ENCODE peak calls at places on chromosomes 2 and 18, in five cellular contexts. S, I, Y, B and A are unnamed samples.

GRCh38 chr18:32767400-32767799 is 5.4 kb downstream of the KLHL14 start:
- DNase-seq in S (no peak), I (no peak), Y (no peak), B (no peak), A (no peak)

GRCh38 chr2:75221872-75222271 is 22.6 kb upstream of the TACR1 start:
- DNase-seq in S (no peak), I (no peak), Y (no peak), B (no peak), A (no peak)

GRCh38 chr2:62706721-62707516 is 1.4 kb downstream of the EHBP1 start:
- DNase-seq in S (peak; percentile 25), I (no peak), Y (no peak), B (no peak), A (no peak)

GRCh38 chr2:200772620-200773019 is 39.1 kb upstream of the BZW1 start:
- DNase-seq in S (no peak), I (no peak), Y (no peak), B (no peak), A (no peak)

GRCh38 chr2:71926860-71927756 is 220.6 kb downstream of the CYP26B1 start:
- DNase-seq in S (peak; percentile 15), I (no peak), Y (no peak), B (no peak), A (no peak)

GRCh38 chr2:133266075-133266925 is 302.0 kb downstream of the NCKAP5 start:
- DNase-seq in S (no peak), I (no peak), Y (no peak), B (peak; percentile 63), A (no peak)

GRCh38 chr2:199405241-199405640 is 52.5 kb downstream of the SATB2 start:
- DNase-seq in S (no peak), I (no peak), Y (no peak), B (no peak), A (no peak)

GRCh38 chr2:214492152-214492551 is 81.3 kb downstream of the VWC2L start:
- DNase-seq in S (no peak), I (no peak), Y (no peak), B (no peak), A (no peak)

GRCh38 chr2:171087547-171087946 is 73.1 kb downstream of the TLK1 start:
- DNase-seq in S (no peak), I (no peak), Y (no peak), B (no peak), A (no peak)

GRCh38 chr2:225100269-225100668 is 58.0 kb upstream of the DOCK10 start:
- DNase-seq in S (no peak), I (no peak), Y (no peak), B (no peak), A (no peak)

GRCh38 chr2:27049422-27050280 is 1.8 kb upstream of the AGBL5 start:
- DNase-seq in S (peak; percentile 51), I (peak; percentile 71), Y (no peak), B (peak; percentile 89), A (peak; percentile 66)

GRCh38 chr2:118431586-118431985 is 343.3 kb downstream of the INSIG2 start:
- DNase-seq in S (no peak), I (no peak), Y (no peak), B (no peak), A (no peak)

GRCh38 chr2:70678576-70679143 is 89.3 kb downstream of the ADD2 start:
- DNase-seq in S (no peak), I (peak; percentile 50), Y (no peak), B (no peak), A (peak; percentile 39)

GRCh38 chr2:2890901-2891300 is 486.7 kb downstream of the EIPR1 start:
- DNase-seq in S (no peak), I (no peak), Y (no peak), B (no peak), A (no peak)

GRCh38 chr18:23071285-23071684 is 64.0 kb upstream of the CABLES1 start:
- DNase-seq in S (peak; percentile 44), I (peak; percentile 74), Y (no peak), B (peak; percentile 78), A (peak; percentile 63)

GRCh38 chr2:186827426-186827825 is 21.5 kb downstream of the ZSWIM2 start:
- DNase-seq in S (no peak), I (no peak), Y (no peak), B (no peak), A (no peak)
- H3K4me3 ChIP-seq in S (no peak overlapping the region), I (no peak overlapping the region), Y (no peak overlapping the region), B (no peak overlapping the region), A (no peak overlapping the region)

DNA sequence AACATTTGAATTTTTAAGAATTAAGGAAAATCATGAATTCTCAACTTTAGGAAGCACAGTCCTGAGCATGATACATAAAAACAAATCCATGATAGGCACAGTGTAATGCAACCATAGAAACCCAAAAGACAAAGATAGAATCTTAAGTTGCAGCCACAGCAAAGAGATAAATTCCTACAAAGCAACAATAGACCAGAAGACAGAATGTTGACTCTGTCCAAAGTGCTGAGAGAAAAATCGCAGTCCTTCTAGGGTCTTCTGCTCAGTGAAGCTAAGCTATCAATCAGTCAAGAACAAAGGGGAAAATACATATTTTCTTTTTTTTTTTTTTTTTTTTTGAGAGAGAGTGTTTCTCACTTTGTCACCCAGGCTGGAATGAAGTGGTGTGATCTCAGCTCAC is 22.0 kb upstream of the FHOD3 start:
- DNase-seq in S (no peak), I (no peak), Y (no peak), B (no peak), A (no peak)
- TF ChIP-seq CTCF in S (no peak), I (no peak), Y (no peak), B (no peak), A (no peak)

DNA sequence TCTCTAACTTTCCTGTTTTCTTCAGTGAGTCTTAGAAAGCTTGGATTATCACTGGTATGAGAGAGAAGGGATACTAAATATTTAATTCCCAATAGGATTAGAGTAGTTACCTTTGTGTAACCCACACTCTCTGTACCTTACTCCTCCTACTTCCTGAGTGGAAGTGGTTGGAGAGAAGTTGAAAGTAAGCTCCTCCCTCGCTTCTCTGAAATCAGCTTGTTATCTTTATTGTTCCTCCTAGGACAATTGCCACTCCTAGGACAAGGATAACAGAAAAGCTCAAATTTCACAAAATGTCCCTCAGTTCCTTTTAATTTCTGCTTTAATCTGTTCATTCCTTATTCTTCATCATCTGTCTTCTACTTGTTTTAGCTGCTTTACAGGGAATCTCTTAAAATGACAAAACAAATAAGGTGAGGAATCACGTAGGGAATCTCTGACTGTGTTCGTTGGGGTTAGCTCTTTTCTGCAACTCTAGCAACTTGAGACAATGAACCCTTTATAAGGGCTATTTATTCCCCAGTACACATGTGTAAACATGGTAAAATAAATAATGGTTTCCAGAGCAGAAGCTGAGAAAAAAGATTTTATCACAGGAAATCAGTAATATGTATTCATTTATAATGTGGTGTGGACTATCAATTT is 8.6 kb downstream of the ITPRID2 start:
- DNase-seq in S (no peak), I (no peak), Y (no peak), B (no peak), A (no peak)
- H3K4me1 ChIP-seq in S (no peaks in the 10 kb centered on the region), I (peaks cover 64% of the 10 kb centered on the region), Y (peaks cover 41% of the 10 kb centered on the region), B (peaks cover 7% of the 10 kb centered on the region), A (peaks cover 9% of the 10 kb centered on the region)

DNA sequence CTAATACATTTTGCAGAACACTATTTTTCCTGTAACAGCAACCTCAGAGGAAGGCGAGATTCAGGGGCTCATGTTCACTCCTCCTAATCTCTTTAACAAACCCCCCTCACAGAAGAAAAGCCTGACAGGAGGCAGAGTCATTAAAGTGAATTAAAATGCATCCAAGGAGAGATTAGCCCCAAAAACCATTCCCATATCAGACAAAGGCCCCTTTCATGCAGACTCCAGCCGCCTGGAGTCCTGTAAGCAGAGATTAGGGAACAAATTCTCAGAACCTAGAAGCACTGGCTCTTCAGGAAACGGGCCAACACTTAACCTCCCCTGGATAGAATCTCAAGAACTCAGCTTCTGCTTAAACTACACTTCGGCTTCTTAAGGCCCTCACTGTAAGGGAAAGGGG is 380.1 kb downstream of the TNS1 start:
- DNase-seq in S (no peak), I (no peak), Y (no peak), B (no peak), A (no peak)
- H3K4me3 ChIP-seq in S (no peak overlapping the region), I (no peak overlapping the region), Y (no peak overlapping the region), B (no peak overlapping the region), A (no peak overlapping the region)

GRCh38 chr2:175441361-175441760 is 259.9 kb upstream of the ATP5MC3 start:
- DNase-seq in S (no peak), I (no peak), Y (no peak), B (no peak), A (no peak)
- TF ChIP-seq CTCF in S (no peak), I (no peak), Y (no peak), B (no peak), A (no peak)

DNA sequence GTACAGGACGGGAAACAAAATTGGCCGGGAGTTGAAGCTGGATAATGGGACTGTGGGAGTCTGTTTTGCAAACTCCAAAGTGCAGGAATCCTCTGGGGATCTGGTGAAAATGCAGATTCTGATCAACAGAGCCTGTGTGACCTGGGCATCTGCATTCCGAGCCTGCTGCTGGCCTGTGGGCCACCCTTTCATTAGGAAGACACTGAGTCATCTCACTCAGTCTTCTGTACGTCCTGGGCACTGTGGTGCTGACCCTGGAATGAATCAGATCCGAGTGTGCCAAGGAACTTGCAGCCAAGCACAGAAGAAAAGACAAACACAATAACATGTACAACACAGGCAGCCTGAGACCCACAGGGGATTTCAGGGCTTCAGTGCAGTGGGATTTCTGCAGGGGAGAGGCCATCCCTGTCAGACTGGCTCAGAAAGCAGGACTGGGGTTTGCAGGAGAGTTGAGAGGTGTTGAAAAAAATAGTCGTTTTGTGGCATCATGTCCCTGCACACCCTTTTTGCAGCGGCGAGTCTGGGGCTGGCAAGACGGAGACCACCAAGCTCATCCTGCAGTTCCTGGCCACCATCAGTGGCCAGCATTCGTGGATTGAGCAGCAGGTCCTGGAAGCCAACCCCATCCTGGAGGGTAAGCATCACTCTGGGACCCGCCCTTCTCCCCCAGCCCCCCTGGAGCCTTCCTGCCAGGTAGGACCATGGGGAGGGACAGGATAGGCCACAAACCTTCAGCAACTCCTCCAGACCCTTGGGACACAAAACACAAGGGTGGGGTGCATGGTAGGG is 34.0 kb downstream of the MYO7B start:
- DNase-seq in S (no peak), I (no peak), Y (peak; percentile 66), B (peak; percentile 46), A (no peak)
- H3K4me1 ChIP-seq in S (no peaks in the 10 kb centered on the region), I (no peaks in the 10 kb centered on the region), Y (peaks cover 21% of the 10 kb centered on the region), B (no peaks in the 10 kb centered on the region), A (no peaks in the 10 kb centered on the region)

DNA sequence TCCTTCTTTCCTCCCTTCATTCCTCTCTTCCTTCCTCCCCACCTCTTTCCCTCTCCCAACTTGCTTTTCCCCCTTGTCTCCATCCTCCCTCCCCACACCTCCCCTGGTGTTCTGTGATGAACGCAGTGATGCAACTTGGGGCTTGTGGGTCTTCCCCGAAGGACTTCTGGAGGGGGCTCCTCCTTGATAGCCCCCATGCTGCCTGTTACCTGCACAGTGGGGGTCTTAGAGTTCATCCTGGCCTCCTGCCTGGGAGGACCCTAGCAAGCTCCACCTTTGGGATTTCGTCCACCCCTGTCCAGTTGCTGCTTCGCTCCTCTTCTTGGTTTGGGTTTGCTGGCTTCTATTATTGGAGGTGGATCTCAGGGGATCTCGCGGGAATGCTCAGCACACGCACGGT is 43.7 kb upstream of the AFF3 start:
- DNase-seq in S (no peak), I (no peak), Y (no peak), B (no peak), A (no peak)
- H3K4me3 ChIP-seq in S (no peak overlapping the region), I (no peak overlapping the region), Y (no peak overlapping the region), B (no peak overlapping the region), A (no peak overlapping the region)